ENCODE peak calls at places on chromosomes 3 and 15, in ten cellular contexts. One of them, this sample, is unnamed.

GRCh38 chr3:98814799-98815450 is 51.8 kb downstream of the ST3GAL6 start:
- DNase-seq in HT-29: peak; percentile 45
- DNase-seq in H7: no peak
- DNase-seq in neural crest cell: no peak
- DNase-seq in NCI-H1105: no peak
- DNase-seq in hippocampal formation: no peak
- DNase-seq in left lung: no peak
- DNase-seq in SK-N-SH: no peak
- DNase-seq in non-pigmented ciliary epithelial cell: no peak
- DNase-seq in mammary epithelial cell: peak; percentile 66
- DNase-seq in this sample: no peak

GRCh38 chr3:176767385-176767784 is 429.9 kb downstream of the TBL1XR1 start:
- DNase-seq in left lung: peak; percentile 39
- DNase-seq in non-pigmented ciliary epithelial cell: peak; percentile 31
- DNase-seq in SK-N-SH: no peak
- DNase-seq in NCI-H1105: no peak
- DNase-seq in hippocampal formation: no peak
- DNase-seq in HT-29: no peak
- DNase-seq in mammary epithelial cell: peak; percentile 98
- DNase-seq in neural crest cell: no peak
- DNase-seq in H7: no peak
- DNase-seq in this sample: no peak

GRCh38 chr3:177050466-177051237 is 146.6 kb downstream of the TBL1XR1 start:
- DNase-seq in non-pigmented ciliary epithelial cell: no peak
- DNase-seq in left lung: no peak
- DNase-seq in SK-N-SH: peak; percentile 28
- DNase-seq in hippocampal formation: no peak
- DNase-seq in HT-29: peak; percentile 76
- DNase-seq in H7: no peak
- DNase-seq in mammary epithelial cell: peak; percentile 24
- DNase-seq in NCI-H1105: peak; percentile 66
- DNase-seq in neural crest cell: no peak
- DNase-seq in this sample: peak; percentile 41

GRCh38 chr3:51706788-51707731 is at the start of gene GRM2:
- DNase-seq in non-pigmented ciliary epithelial cell: peak; percentile 38
- DNase-seq in HT-29: no peak
- DNase-seq in neural crest cell: peak; percentile 85
- DNase-seq in mammary epithelial cell: peak; percentile 47
- DNase-seq in left lung: peak; percentile 84
- DNase-seq in hippocampal formation: peak; percentile 38
- DNase-seq in SK-N-SH: peak; percentile 97
- DNase-seq in H7: peak; percentile 99
- DNase-seq in NCI-H1105: peak; percentile 59
- DNase-seq in this sample: no peak

GRCh38 chr3:160378331-160379109 is 20.5 kb downstream of the IFT80 start:
- DNase-seq in SK-N-SH: no peak
- DNase-seq in non-pigmented ciliary epithelial cell: no peak
- DNase-seq in NCI-H1105: no peak
- DNase-seq in HT-29: no peak
- DNase-seq in left lung: no peak
- DNase-seq in hippocampal formation: no peak
- DNase-seq in mammary epithelial cell: peak; percentile 28
- DNase-seq in H7: no peak
- DNase-seq in neural crest cell: no peak
- DNase-seq in this sample: no peak

GRCh38 chr15:65071381-65071811 is 3.6 kb upstream of the RASL12 start:
- DNase-seq in non-pigmented ciliary epithelial cell: no peak
- DNase-seq in NCI-H1105: no peak
- DNase-seq in SK-N-SH: no peak
- DNase-seq in mammary epithelial cell: no peak
- DNase-seq in neural crest cell: no peak
- DNase-seq in H7: no peak
- DNase-seq in hippocampal formation: no peak
- DNase-seq in left lung: no peak
- DNase-seq in HT-29: no peak
- DNase-seq in this sample: no peak

GRCh38 chr15:89203705-89204273 is 17.6 kb downstream of the RLBP1 start:
- DNase-seq in hippocampal formation: no peak
- DNase-seq in left lung: no peak
- DNase-seq in SK-N-SH: no peak
- DNase-seq in HT-29: no peak
- DNase-seq in H7: no peak
- DNase-seq in non-pigmented ciliary epithelial cell: no peak
- DNase-seq in mammary epithelial cell: no peak
- DNase-seq in neural crest cell: no peak
- DNase-seq in NCI-H1105: no peak
- DNase-seq in this sample: no peak

GRCh38 chr3:101896103-101896757 is 46.9 kb downstream of the NFKBIZ start:
- DNase-seq in H7: no peak
- DNase-seq in left lung: no peak
- DNase-seq in hippocampal formation: no peak
- DNase-seq in neural crest cell: no peak
- DNase-seq in NCI-H1105: no peak
- DNase-seq in non-pigmented ciliary epithelial cell: no peak
- DNase-seq in mammary epithelial cell: no peak
- DNase-seq in HT-29: no peak
- DNase-seq in SK-N-SH: no peak
- DNase-seq in this sample: no peak

GRCh38 chr15:67174864-67175573 is 79.4 kb downstream of the AAGAB start:
- DNase-seq in mammary epithelial cell: peak; percentile 99
- DNase-seq in HT-29: peak; percentile 93
- DNase-seq in left lung: no peak
- DNase-seq in hippocampal formation: no peak
- DNase-seq in H7: no peak
- DNase-seq in non-pigmented ciliary epithelial cell: no peak
- DNase-seq in NCI-H1105: no peak
- DNase-seq in neural crest cell: no peak
- DNase-seq in SK-N-SH: peak; percentile 58
- DNase-seq in this sample: no peak

GRCh38 chr3:129888739-129889138 is 4.8 kb downstream of the TMCC1 start:
- DNase-seq in non-pigmented ciliary epithelial cell: peak; percentile 93
- DNase-seq in neural crest cell: no peak
- DNase-seq in SK-N-SH: no peak
- DNase-seq in H7: no peak
- DNase-seq in mammary epithelial cell: peak; percentile 88
- DNase-seq in NCI-H1105: no peak
- DNase-seq in hippocampal formation: no peak
- DNase-seq in left lung: no peak
- DNase-seq in HT-29: peak; percentile 59
- DNase-seq in this sample: no peak

GRCh38 chr15:64975390-64975789 is 14.3 kb downstream of the SPG21 start:
- DNase-seq in H7: no peak
- DNase-seq in left lung: no peak
- DNase-seq in HT-29: no peak
- DNase-seq in SK-N-SH: no peak
- DNase-seq in non-pigmented ciliary epithelial cell: no peak
- DNase-seq in neural crest cell: no peak
- DNase-seq in hippocampal formation: no peak
- DNase-seq in mammary epithelial cell: no peak
- DNase-seq in NCI-H1105: no peak
- DNase-seq in this sample: no peak

GRCh38 chr15:98650871-98651481 is 2.6 kb downstream of the IGF1R start:
- DNase-seq in NCI-H1105: no peak
- DNase-seq in neural crest cell: no peak
- DNase-seq in left lung: no peak
- DNase-seq in hippocampal formation: no peak
- DNase-seq in mammary epithelial cell: peak; percentile 51
- DNase-seq in non-pigmented ciliary epithelial cell: no peak
- DNase-seq in SK-N-SH: no peak
- DNase-seq in H7: no peak
- DNase-seq in HT-29: peak; percentile 38
- DNase-seq in this sample: no peak

GRCh38 chr3:65953881-65954733 is 84.6 kb downstream of the MAGI1 start:
- DNase-seq in SK-N-SH: no peak
- DNase-seq in non-pigmented ciliary epithelial cell: no peak
- DNase-seq in left lung: peak; percentile 63
- DNase-seq in hippocampal formation: no peak
- DNase-seq in HT-29: peak; percentile 82
- DNase-seq in mammary epithelial cell: no peak
- DNase-seq in H7: no peak
- DNase-seq in NCI-H1105: no peak
- DNase-seq in neural crest cell: no peak
- DNase-seq in this sample: no peak

GRCh38 chr15:96234109-96234892 is 96.2 kb upstream of the NR2F2 start:
- DNase-seq in non-pigmented ciliary epithelial cell: no peak
- DNase-seq in HT-29: no peak
- DNase-seq in left lung: no peak
- DNase-seq in mammary epithelial cell: peak; percentile 78
- DNase-seq in H7: no peak
- DNase-seq in SK-N-SH: peak; percentile 17
- DNase-seq in NCI-H1105: no peak
- DNase-seq in hippocampal formation: no peak
- DNase-seq in neural crest cell: no peak
- DNase-seq in this sample: no peak

GRCh38 chr15:37907136-37907535 is 27.3 kb upstream of the TMCO5A start:
- DNase-seq in left lung: no peak
- DNase-seq in HT-29: peak; percentile 66
- DNase-seq in non-pigmented ciliary epithelial cell: no peak
- DNase-seq in SK-N-SH: no peak
- DNase-seq in H7: no peak
- DNase-seq in hippocampal formation: no peak
- DNase-seq in mammary epithelial cell: peak; percentile 45
- DNase-seq in NCI-H1105: no peak
- DNase-seq in neural crest cell: no peak
- DNase-seq in this sample: no peak

GRCh38 chr15:88744548-88745020 is 58.7 kb upstream of the ACAN start:
- DNase-seq in mammary epithelial cell: no peak
- DNase-seq in HT-29: no peak
- DNase-seq in non-pigmented ciliary epithelial cell: no peak
- DNase-seq in SK-N-SH: no peak
- DNase-seq in hippocampal formation: no peak
- DNase-seq in H7: peak; percentile 62
- DNase-seq in left lung: no peak
- DNase-seq in NCI-H1105: no peak
- DNase-seq in neural crest cell: no peak
- DNase-seq in this sample: no peak

GRCh38 chr3:32313723-32314473 is 75.4 kb downstream of the CMTM8 start:
- DNase-seq in mammary epithelial cell: peak; percentile 79
- DNase-seq in non-pigmented ciliary epithelial cell: no peak
- DNase-seq in HT-29: peak; percentile 30
- DNase-seq in neural crest cell: no peak
- DNase-seq in SK-N-SH: no peak
- DNase-seq in H7: no peak
- DNase-seq in NCI-H1105: no peak
- DNase-seq in hippocampal formation: no peak
- DNase-seq in left lung: no peak
- DNase-seq in this sample: no peak

GRCh38 chr3:9826815-9827574 is 16.8 kb downstream of the RPUSD3 start:
- DNase-seq in mammary epithelial cell: no peak
- DNase-seq in neural crest cell: no peak
- DNase-seq in hippocampal formation: no peak
- DNase-seq in left lung: no peak
- DNase-seq in non-pigmented ciliary epithelial cell: no peak
- DNase-seq in H7: peak; percentile 82
- DNase-seq in HT-29: peak; percentile 45
- DNase-seq in SK-N-SH: peak; percentile 44
- DNase-seq in NCI-H1105: no peak
- DNase-seq in this sample: no peak

GRCh38 chr3:64878372-64878771 is 190.6 kb upstream of the ADAMTS9 start:
- DNase-seq in mammary epithelial cell: peak; percentile 80
- DNase-seq in SK-N-SH: no peak
- DNase-seq in H7: no peak
- DNase-seq in neural crest cell: no peak
- DNase-seq in NCI-H1105: no peak
- DNase-seq in hippocampal formation: no peak
- DNase-seq in HT-29: no peak
- DNase-seq in left lung: no peak
- DNase-seq in non-pigmented ciliary epithelial cell: peak; percentile 42
- DNase-seq in this sample: no peak

GRCh38 chr15:64224508-64224907 is 61.7 kb upstream of the PPIB start:
- DNase-seq in HT-29: peak; percentile 35
- DNase-seq in neural crest cell: no peak
- DNase-seq in hippocampal formation: no peak
- DNase-seq in mammary epithelial cell: peak; percentile 2
- DNase-seq in SK-N-SH: peak; percentile 28
- DNase-seq in H7: no peak
- DNase-seq in non-pigmented ciliary epithelial cell: peak; percentile 19
- DNase-seq in left lung: no peak
- DNase-seq in NCI-H1105: peak; percentile 84
- DNase-seq in this sample: no peak

GRCh38 chr3:171142985-171143384 is 116.5 kb upstream of the SLC2A2 start:
- DNase-seq in left lung: no peak
- DNase-seq in neural crest cell: no peak
- DNase-seq in HT-29: no peak
- DNase-seq in hippocampal formation: no peak
- DNase-seq in non-pigmented ciliary epithelial cell: no peak
- DNase-seq in SK-N-SH: no peak
- DNase-seq in mammary epithelial cell: peak; percentile 21
- DNase-seq in H7: no peak
- DNase-seq in NCI-H1105: peak; percentile 23
- DNase-seq in this sample: no peak

GRCh38 chr3:44555753-44556152 is 760 bp downstream of the ZKSCAN7 start:
- DNase-seq in H7: peak; percentile 40
- DNase-seq in left lung: no peak
- DNase-seq in HT-29: no peak
- DNase-seq in hippocampal formation: no peak
- DNase-seq in neural crest cell: no peak
- DNase-seq in non-pigmented ciliary epithelial cell: no peak
- DNase-seq in NCI-H1105: no peak
- DNase-seq in mammary epithelial cell: peak; percentile 1
- DNase-seq in SK-N-SH: peak; percentile 51
- DNase-seq in this sample: no peak

GRCh38 chr15:45328663-45329062 is 49.7 kb downstream of the GATM start:
- DNase-seq in hippocampal formation: no peak
- DNase-seq in NCI-H1105: no peak
- DNase-seq in mammary epithelial cell: peak; percentile 21
- DNase-seq in HT-29: peak; percentile 51
- DNase-seq in left lung: no peak
- DNase-seq in H7: no peak
- DNase-seq in non-pigmented ciliary epithelial cell: no peak
- DNase-seq in neural crest cell: no peak
- DNase-seq in SK-N-SH: no peak
- DNase-seq in this sample: no peak

GRCh38 chr15:43209059-43209824 is 11.6 kb downstream of the EPB42 start:
- DNase-seq in hippocampal formation: no peak
- DNase-seq in mammary epithelial cell: no peak
- DNase-seq in HT-29: peak; percentile 52
- DNase-seq in NCI-H1105: no peak
- DNase-seq in SK-N-SH: no peak
- DNase-seq in left lung: no peak
- DNase-seq in neural crest cell: no peak
- DNase-seq in non-pigmented ciliary epithelial cell: no peak
- DNase-seq in H7: peak; percentile 89
- DNase-seq in this sample: no peak

GRCh38 chr15:36263666-36264065 is 315.8 kb upstream of the CDIN1 start:
- DNase-seq in HT-29: no peak
- DNase-seq in neural crest cell: no peak
- DNase-seq in mammary epithelial cell: no peak
- DNase-seq in NCI-H1105: no peak
- DNase-seq in left lung: no peak
- DNase-seq in non-pigmented ciliary epithelial cell: no peak
- DNase-seq in H7: no peak
- DNase-seq in SK-N-SH: no peak
- DNase-seq in hippocampal formation: no peak
- DNase-seq in this sample: no peak

GRCh38 chr15:52331490-52332240 is 36.1 kb upstream of the MYO5C start:
- DNase-seq in HT-29: peak; percentile 81
- DNase-seq in H7: peak; percentile 38
- DNase-seq in left lung: no peak
- DNase-seq in SK-N-SH: peak; percentile 48
- DNase-seq in hippocampal formation: peak; percentile 15
- DNase-seq in non-pigmented ciliary epithelial cell: no peak
- DNase-seq in mammary epithelial cell: peak; percentile 75
- DNase-seq in neural crest cell: no peak
- DNase-seq in NCI-H1105: no peak
- DNase-seq in this sample: peak; percentile 56

This sample was measured in CD8-positive, alpha-beta memory T cell.